ENCODE peak calls at places on chromosome 12, in five cellular contexts. L is K562, D is stomach, I is breast epithelium, K is suprapubic skin. N is an unnamed sample. For H3K4me1, the result is how much of the 10 kb centered on the place peaks cover.

GRCh38 chr12:131314524-131315090 is 360.9 kb downstream of the ADGRD1 start:
- DNase-seq in I (no peak), K (no peak), D (no peak), L (no peak), N (no peak)

GRCh38 chr12:91194500-91194899 is 11.9 kb upstream of the DCN start:
- DNase-seq in D (no peak), K (no peak), I (no peak), L (no peak), N (no peak)

GRCh38 chr12:118103601-118104382 is at the start of gene VSIG10:
- DNase-seq in I (peak), D (peak), L (peak), K (peak), N (peak)

GRCh38 chr12:62802981-62803380 is 132.0 kb downstream of the PPM1H start:
- DNase-seq in I (no peak), K (no peak), L (no peak), D (no peak), N (no peak)

GRCh38 chr12:69884386-69884785 is 59.4 kb downstream of the MYRFL start:
- DNase-seq in I (no peak), L (no peak), D (no peak), K (no peak), N (no peak)

GRCh38 chr12:29960113-29960512 is 176.4 kb upstream of the TMTC1 start:
- DNase-seq in K (no peak), L (no peak), D (no peak), I (no peak), N (no peak)

GRCh38 chr12:94145231-94145979 is 3.0 kb upstream of the PLXNC1 start:
- DNase-seq in L (peak), K (no peak), D (no peak), I (no peak), N (no peak)

GRCh38 chr12:97503073-97503472 is 40.5 kb downstream of the RMST start:
- DNase-seq in L (no peak), K (no peak), I (no peak), D (no peak), N (no peak)

GRCh38 chr12:105455250-105455649 is 124.8 kb downstream of the C12orf75 start:
- DNase-seq in D (no peak), L (no peak), I (no peak), K (no peak), N (no peak)

GRCh38 chr12:89875225-89875624 is 166.6 kb upstream of the ATP2B1 start:
- DNase-seq in I (no peak), L (no peak), K (no peak), D (no peak), N (no peak)

GRCh38 chr12:119949594-119949993 is 39.4 kb upstream of the BICDL1 start:
- DNase-seq in L (no peak), K (no peak), D (no peak), I (no peak), N (no peak)

GRCh38 chr12:66861157-66861750 is 182.4 kb upstream of the GRIP1 start:
- DNase-seq in L (peak), D (peak), I (peak), K (peak), N (peak)

GRCh38 chr12:92784795-92785562 is 82.2 kb downstream of the PLEKHG7 start:
- DNase-seq in D (no peak), L (peak), I (no peak), K (no peak), N (no peak)

GRCh38 chr12:52319097-52319496 is 2.1 kb downstream of the KRT83 start:
- DNase-seq in D (no peak), L (no peak), I (no peak), K (peak), N (peak)

GRCh38 chr12:95881331-95881955 is 22.7 kb downstream of the SNRPF start:
- DNase-seq in K (no peak), L (no peak), D (no peak), I (no peak), N (no peak)

GRCh38 chr12:49288412-49288853 is 6.5 kb upstream of the PRPH start:
- DNase-seq in K (no peak), L (peak), D (peak), I (peak), N (peak)

GRCh38 chr12:124289634-124290600 is 5.0 kb upstream of the RFLNA start:
- DNase-seq in K (no peak), D (no peak), L (no peak), I (no peak), N (no peak)

GRCh38 chr12:16568873-16569272 is 37.1 kb downstream of the LMO3 start:
- DNase-seq in K (no peak), D (no peak), L (no peak), I (no peak), N (no peak)

GRCh38 chr12:91196436-91196835 is 13.8 kb upstream of the DCN start:
- DNase-seq in K (no peak), D (no peak), L (no peak), I (no peak), N (no peak)

GRCh38 chr12:104122298-104122697 is 15.7 kb downstream of the NFYB start:
- DNase-seq in K (no peak), L (no peak), I (no peak), D (no peak), N (no peak)
- TF ChIP-seq POLR2A in K (no peak), L (no peak), I (no peak), D (no peak), N (no peak)

DNA sequence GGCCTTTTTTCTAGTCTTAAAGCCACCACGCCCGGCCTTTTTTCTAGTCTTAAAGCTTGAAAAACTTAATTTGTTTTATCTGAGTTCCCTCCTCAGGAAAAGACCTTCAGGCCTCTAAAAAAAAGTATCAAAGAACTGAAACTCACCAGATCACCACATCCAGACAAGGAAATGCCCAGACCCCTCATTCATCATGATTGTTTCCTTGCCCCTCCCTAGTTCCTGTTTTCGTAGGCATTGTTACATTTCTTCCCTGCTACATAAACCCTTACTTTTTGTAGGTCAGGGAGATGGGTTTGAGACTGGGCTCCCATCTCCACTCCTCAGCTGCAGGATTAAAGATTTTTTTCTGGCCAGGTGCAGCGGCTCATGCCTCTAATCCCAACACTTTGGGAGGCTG is 21.1 kb upstream of the VWF start:
- DNase-seq in L (no peak), K (no peak), I (no peak), D (no peak), N (no peak)
- H3K27ac ChIP-seq in L (no peak), K (no peak), I (no peak), D (peak), N (no peak)

DNA sequence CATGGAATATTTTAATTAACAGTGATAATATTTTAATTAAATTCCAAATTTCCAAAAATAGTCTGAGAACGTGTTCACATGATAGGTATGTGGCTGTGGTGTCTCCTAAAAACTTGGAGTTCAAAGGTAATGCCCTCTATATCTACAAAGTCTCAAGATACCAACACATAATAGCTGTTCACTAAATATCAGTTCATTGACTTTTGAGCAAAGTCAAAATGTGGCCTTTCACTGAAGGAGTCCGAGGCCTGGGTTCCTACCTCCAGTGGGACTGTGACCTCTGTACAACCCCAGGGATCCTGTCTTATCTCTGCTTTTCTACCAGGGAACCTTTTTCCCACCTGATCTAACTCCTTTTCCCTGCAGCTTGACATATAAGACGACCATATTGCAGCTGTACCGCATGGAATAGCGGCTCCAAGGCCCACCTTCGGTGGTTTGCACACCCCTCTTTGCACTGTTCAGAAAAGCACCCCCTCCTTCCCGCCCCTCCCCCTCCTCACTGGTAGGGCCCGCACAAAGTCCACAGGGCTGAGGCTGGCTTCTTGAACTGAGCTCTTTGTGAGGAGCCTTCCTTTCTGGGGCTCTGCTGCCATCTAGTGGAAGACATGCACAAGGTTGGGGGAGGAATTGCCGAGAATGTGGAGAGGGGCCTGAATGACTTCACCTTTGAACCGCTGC is 3.1 kb downstream of the CCND2 start:
- DNase-seq in K (peak), L (peak), D (peak), I (peak), N (peak)
- H3K4me1 ChIP-seq in K (half or more), L (under half), D (under half), I (under half), N (half or more)

GRCh38 chr12:50401383-50402155 is 884 bp downstream of the LARP4 start:
- DNase-seq in D (no peak), L (no peak), K (no peak), I (no peak), N (no peak)
- TF ChIP-seq POLR2A in D (no peak), L (no peak), K (no peak), I (no peak), N (no peak)

DNA sequence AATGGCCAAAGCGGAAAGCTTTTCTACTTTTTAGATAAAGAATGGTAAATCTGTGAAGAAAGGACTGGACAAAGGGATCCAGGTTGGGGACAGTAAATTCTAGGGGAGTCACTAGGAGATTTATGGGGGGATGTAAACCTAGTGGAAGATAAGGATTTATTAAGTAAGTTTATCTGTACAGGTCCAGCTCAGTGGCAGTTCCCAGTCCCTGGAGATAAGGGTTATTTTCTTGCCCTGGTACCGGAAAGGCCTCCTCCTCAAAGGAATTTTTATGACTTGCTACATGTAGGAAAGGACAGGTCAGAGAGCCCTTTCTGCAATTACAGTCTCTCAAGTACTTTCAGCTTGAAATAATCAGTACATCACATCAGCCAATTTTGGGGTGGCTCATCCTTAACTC is 72.6 kb upstream of the BICD1 start:
- DNase-seq in D (no peak), I (no peak), L (peak), K (no peak), N (no peak)
- H3K27ac ChIP-seq in D (no peak), I (no peak), L (peak), K (no peak), N (no peak)

DNA sequence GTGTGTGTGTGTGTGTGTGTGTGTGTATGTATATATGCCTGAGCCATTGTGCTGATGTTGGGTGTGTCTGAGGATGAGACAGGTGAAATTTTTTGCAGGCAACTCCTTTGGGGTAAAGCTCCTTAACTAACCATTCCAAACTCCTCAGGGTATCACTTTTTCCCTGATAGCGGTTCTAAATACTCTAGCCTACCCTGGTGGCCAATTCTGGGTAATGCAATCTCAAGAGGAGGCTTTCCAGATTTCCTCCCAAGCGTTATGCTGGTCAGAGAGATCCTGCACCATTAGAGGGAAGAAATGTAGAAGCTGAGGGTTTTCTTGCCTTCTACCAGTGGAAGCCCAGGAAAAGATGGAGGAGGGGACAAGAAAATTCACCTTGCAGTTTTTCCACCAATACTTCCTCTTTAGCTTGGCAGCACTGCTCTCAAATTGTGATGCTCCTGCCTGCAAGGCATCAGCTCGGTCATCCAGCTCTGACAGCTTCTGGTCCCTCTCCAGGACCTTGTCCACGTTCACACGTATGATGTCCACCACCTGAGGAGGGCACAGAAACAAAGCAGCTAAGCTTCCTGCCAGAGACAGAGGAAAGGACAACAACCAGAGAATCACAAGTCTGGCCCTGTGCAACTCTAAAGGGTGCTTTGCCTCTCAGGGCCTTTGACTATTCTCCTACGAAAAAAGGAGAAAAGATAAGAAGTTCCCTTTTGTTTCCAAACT is 4.9 kb downstream of the VAMP1 start:
- DNase-seq in D (peak), I (no peak), K (no peak), L (peak), N (no peak)
- H3K4me1 ChIP-seq in D (under half), I (under half), K (under half), L (under half), N (half or more)

DNA sequence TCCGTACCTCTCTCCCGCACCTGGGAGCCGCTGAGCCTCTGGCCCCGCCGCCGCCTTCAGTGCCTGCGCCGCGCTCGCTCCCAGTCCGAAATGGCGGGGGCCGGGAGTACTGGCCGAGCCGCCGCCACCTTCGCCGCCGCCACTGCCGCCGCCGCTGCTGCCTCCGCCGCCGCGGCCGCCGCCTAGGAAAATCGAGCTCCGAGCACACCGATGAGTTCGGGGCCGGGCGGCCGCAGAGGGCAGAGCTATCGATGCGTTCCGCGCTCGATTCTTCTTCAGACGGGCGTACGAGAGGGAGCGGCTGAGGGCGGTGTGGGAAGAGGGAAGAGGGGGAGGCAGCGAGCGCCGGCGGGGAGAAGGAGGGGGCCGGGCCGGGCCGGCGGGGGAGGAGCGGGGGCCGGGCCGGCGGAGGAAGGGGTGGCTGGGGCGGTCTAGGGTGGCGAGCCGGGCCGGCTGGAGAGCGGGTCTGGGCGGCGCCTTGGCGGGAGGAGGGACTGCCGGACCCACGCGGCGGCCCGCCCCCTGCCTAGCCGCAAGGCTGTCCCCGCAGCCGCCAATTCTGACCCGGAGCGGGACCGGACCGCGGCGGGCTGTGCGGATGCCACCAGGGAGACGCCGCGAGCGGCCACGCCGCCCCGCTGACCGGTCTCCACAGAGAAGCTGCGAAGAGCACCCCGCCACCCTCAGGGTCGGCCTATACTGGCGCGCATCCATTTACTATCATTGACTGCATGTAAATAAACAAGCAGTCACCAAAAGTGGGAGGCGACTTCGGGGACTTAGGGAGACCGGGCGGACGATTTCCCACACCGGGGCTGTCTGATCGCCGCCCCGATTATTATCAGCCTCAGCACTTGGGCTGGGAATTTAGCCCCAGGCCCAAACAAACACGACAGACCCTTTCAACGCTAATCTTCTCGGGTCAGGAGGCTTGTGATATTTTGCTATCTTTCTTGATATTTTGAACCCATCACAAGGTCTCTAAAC is at the start of gene KRAS:
- DNase-seq in D (peak), L (peak), I (peak), K (peak), N (peak)
- TF ChIP-seq POLR2A in D (no peak), L (peak), I (no peak), K (peak), N (peak)

GRCh38 chr12:122064034-122064777 is 14.3 kb upstream of the MLXIP start:
- DNase-seq in K (peak), I (peak), D (peak), L (peak), N (peak)

GRCh38 chr12:122067548-122067947 is 11.0 kb upstream of the MLXIP start:
- DNase-seq in I (no peak), K (no peak), D (no peak), L (no peak), N (no peak)

GRCh38 chr12:122063691-122064033 is 14.9 kb upstream of the MLXIP start:
- DNase-seq in K (no peak), I (no peak), L (peak), D (no peak), N (no peak)

GRCh38 chr12:122064780-122065588 is 13.6 kb upstream of the MLXIP start:
- DNase-seq in D (no peak), L (peak), K (no peak), I (no peak), N (no peak)

GRCh38 chr12:122067966-122068365 is 10.6 kb upstream of the MLXIP start:
- DNase-seq in K (no peak), D (peak), I (no peak), L (no peak), N (peak)
- H3K27ac ChIP-seq in K (no peak), D (peak), I (peak), L (no peak), N (no peak)